ENCODE peak calls at places on chromosome 1, in ten cellular contexts. O, J, K, R, T, I, Y, D, B and H are unnamed samples.

GRCh38 chr1:111318483-111319000 is 27.9 kb downstream of the CHIA start:
- DNase-seq in O (no peak), J (no peak), K (no peak), R (no peak), T (no peak), I (no peak), Y (no peak), D (no peak), B (no peak), H (no peak)

GRCh38 chr1:44962729-44963128 is 23.7 kb downstream of the EIF2B3 start:
- DNase-seq in O (no peak), J (no peak), K (no peak), R (peak), T (no peak), I (no peak), Y (no peak), D (peak), B (no peak), H (no peak)

GRCh38 chr1:66132324-66132723 is 339.6 kb downstream of the PDE4B start:
- DNase-seq in O (no peak), J (no peak), K (no peak), R (no peak), T (no peak), I (no peak), Y (no peak), D (no peak), B (no peak), H (no peak)

GRCh38 chr1:2019571-2020309 is 595 bp downstream of the GABRD start:
- DNase-seq in O (no peak), J (no peak), K (no peak), R (no peak), T (no peak), I (no peak), Y (no peak), D (no peak), B (no peak), H (no peak)

GRCh38 chr1:164240081-164240480 is 318.9 kb upstream of the PBX1 start:
- DNase-seq in O (no peak), J (no peak), K (no peak), R (no peak), T (no peak), I (no peak), Y (no peak), D (no peak), B (peak), H (no peak)

GRCh38 chr1:113905435-113905861 is 322 bp downstream of the DCLRE1B start:
- DNase-seq in O (no peak), J (peak), K (no peak), R (no peak), T (peak), I (no peak), Y (no peak), D (no peak), B (peak), H (no peak)

GRCh38 chr1:25562928-25563283 is 19.5 kb downstream of the LDLRAP1 start:
- DNase-seq in O (no peak), J (no peak), K (no peak), R (no peak), T (no peak), I (no peak), Y (no peak), D (no peak), B (no peak), H (no peak)

GRCh38 chr1:244313346-244313745 is 138.4 kb downstream of the ADSS2 start:
- DNase-seq in O (no peak), J (no peak), K (no peak), R (no peak), T (no peak), I (no peak), Y (no peak), D (no peak), B (no peak), H (no peak)

GRCh38 chr1:155976913-155977606 is 1.3 kb downstream of the ARHGEF2 start:
- DNase-seq in O (no peak), J (no peak), K (no peak), R (no peak), T (peak), I (no peak), Y (no peak), D (no peak), B (peak), H (no peak)

GRCh38 chr1:65309317-65310077 is at the start of gene DNAJC6:
- DNase-seq in O (no peak), J (peak), K (peak), R (peak), T (peak), I (peak), Y (peak), D (peak), B (peak), H (no peak)

GRCh38 chr1:16461681-16462080 is 21.2 kb downstream of the NECAP2 start:
- DNase-seq in O (no peak), J (no peak), K (no peak), R (no peak), T (no peak), I (no peak), Y (no peak), D (no peak), B (no peak), H (no peak)

GRCh38 chr1:960371-961131 is at the start of gene KLHL17:
- DNase-seq in O (no peak), J (peak), K (peak), R (peak), T (peak), I (peak), Y (peak), D (peak), B (peak), H (peak)

GRCh38 chr1:173489929-173490328 is 12.8 kb downstream of the PRDX6 start:
- DNase-seq in O (no peak), J (no peak), K (peak), R (no peak), T (no peak), I (no peak), Y (no peak), D (no peak), B (no peak), H (no peak)

GRCh38 chr1:65691962-65692361 is 100.7 kb upstream of the PDE4B start:
- DNase-seq in O (no peak), J (no peak), K (no peak), R (no peak), T (no peak), I (no peak), Y (no peak), D (no peak), B (no peak), H (no peak)

GRCh38 chr1:84947536-84948410 is 49.1 kb downstream of the MCOLN2 start:
- DNase-seq in O (no peak), J (no peak), K (no peak), R (no peak), T (no peak), I (no peak), Y (no peak), D (no peak), B (no peak), H (no peak)

GRCh38 chr1:208013210-208013609 is 102.3 kb upstream of the CD34 start:
- DNase-seq in O (no peak), J (no peak), K (no peak), R (no peak), T (no peak), I (no peak), Y (no peak), D (no peak), B (no peak), H (no peak)

GRCh38 chr1:154352581-154353459 is 27.5 kb downstream of the ATP8B2 start:
- DNase-seq in O (no peak), J (no peak), K (peak), R (peak), T (peak), I (peak), Y (peak), D (peak), B (peak), H (peak)

GRCh38 chr1:112358061-112358770 is 37.8 kb upstream of the CTTNBP2NL start:
- DNase-seq in O (no peak), J (no peak), K (peak), R (no peak), T (no peak), I (no peak), Y (no peak), D (no peak), B (no peak), H (no peak)

GRCh38 chr1:30680429-30680828 is 43.0 kb downstream of the MATN1 start:
- DNase-seq in O (no peak), J (no peak), K (no peak), R (no peak), T (no peak), I (no peak), Y (no peak), D (no peak), B (no peak), H (no peak)

GRCh38 chr1:25697426-25698220 is 81.0 kb downstream of the MAN1C1 start:
- DNase-seq in O (no peak), J (no peak), K (no peak), R (no peak), T (no peak), I (no peak), Y (no peak), D (no peak), B (no peak), H (no peak)